ENCODE peak calls at places on chromosomes 1 and 21, in six cellular contexts. K is H9, V is IMR-90, U is neuronal stem cell, N is mesenchymal stem cell, A is mesendoderm. Y is an unnamed sample.

GRCh38 chr1:229204863-229205777 is 65.8 kb upstream of the RAB4A start:
- DNase-seq in K (no peak), V (peak), U (no peak), N (peak), A (no peak), Y (no peak)

GRCh38 chr1:156379420-156380165 is 10.6 kb downstream of the RHBG start:
- DNase-seq in K (no peak), V (peak), U (no peak), N (peak), A (peak), Y (no peak)

GRCh38 chr1:160436975-160437374 is 36.6 kb downstream of the VANGL2 start:
- DNase-seq in K (no peak), V (no peak), U (no peak), N (no peak), A (no peak), Y (no peak)

GRCh38 chr1:173925306-173926242 is 8.4 kb upstream of the SERPINC1 start:
- DNase-seq in K (no peak), V (no peak), U (no peak), N (no peak), A (no peak), Y (no peak)

GRCh38 chr1:157944666-157945280 is 48.7 kb upstream of the KIRREL1 start:
- DNase-seq in K (no peak), V (no peak), U (no peak), N (no peak), A (no peak), Y (no peak)

GRCh38 chr21:46422636-46423241 is 36.0 kb upstream of the DIP2A start:
- DNase-seq in K (no peak), V (no peak), U (no peak), N (no peak), A (no peak), Y (no peak)

GRCh38 chr1:172238969-172239368 is 181.5 kb upstream of the C1orf105 start:
- DNase-seq in K (no peak), V (no peak), U (no peak), N (no peak), A (no peak), Y (no peak)

GRCh38 chr1:75310067-75310466 is 175.9 kb downstream of the LHX8 start:
- DNase-seq in K (no peak), V (no peak), U (no peak), N (no peak), A (no peak), Y (no peak)

GRCh38 chr1:67582625-67583461 is 102.2 kb upstream of the GADD45A start:
- DNase-seq in K (no peak), V (peak), U (no peak), N (no peak), A (no peak), Y (no peak)

GRCh38 chr1:248856176-248856575 is 2.7 kb downstream of the ZNF692 start:
- DNase-seq in K (no peak), V (no peak), U (no peak), N (no peak), A (no peak), Y (no peak)

GRCh38 chr21:34703566-34703965 is 34.8 kb downstream of the CLIC6 start:
- DNase-seq in K (no peak), V (no peak), U (no peak), N (no peak), A (no peak), Y (peak)

GRCh38 chr1:34155851-34156250 is 9.2 kb downstream of the CSMD2 start:
- DNase-seq in K (no peak), V (no peak), U (no peak), N (no peak), A (peak), Y (peak)

GRCh38 chr1:12040457-12041051 is 21.3 kb downstream of the MIIP start:
- DNase-seq in K (no peak), V (peak), U (peak), N (peak), A (no peak), Y (no peak)

GRCh38 chr1:246295968-246296367 is 211.1 kb downstream of the SMYD3 start:
- DNase-seq in K (no peak), V (no peak), U (no peak), N (no peak), A (no peak), Y (no peak)

GRCh38 chr1:110921953-110922352 is 41.8 kb downstream of the LRIF1 start:
- DNase-seq in K (no peak), V (no peak), U (no peak), N (no peak), A (no peak), Y (no peak)

GRCh38 chr1:241997401-241997800 is 1.5 kb downstream of the MAP1LC3C start:
- DNase-seq in K (no peak), V (no peak), U (no peak), N (no peak), A (no peak), Y (no peak)

GRCh38 chr1:114015075-114015474 is 35.8 kb downstream of the OLFML3 start:
- DNase-seq in K (no peak), V (no peak), U (no peak), N (peak), A (no peak), Y (no peak)

GRCh38 chr1:231162300-231162969 is 577 bp downstream of the TRIM67 start:
- DNase-seq in K (peak), V (peak), U (peak), N (peak), A (peak), Y (peak)

GRCh38 chr1:95627244-95627643 is 393.2 kb downstream of the RWDD3 start:
- DNase-seq in K (no peak), V (no peak), U (no peak), N (no peak), A (peak), Y (no peak)

GRCh38 chr1:155015527-155016230 is 13.1 kb downstream of the ZBTB7B start:
- DNase-seq in K (no peak), V (no peak), U (no peak), N (no peak), A (no peak), Y (no peak)

GRCh38 chr1:226662704-226663326 is 76.3 kb downstream of the ITPKB start:
- DNase-seq in K (no peak), V (peak), U (no peak), N (peak), A (peak), Y (peak)

GRCh38 chr21:35924714-35925301 is 135.5 kb downstream of the SETD4 start:
- DNase-seq in K (no peak), V (peak), U (no peak), N (peak), A (no peak), Y (no peak)

GRCh38 chr1:225819346-225820192 is 9.6 kb downstream of the EPHX1 start:
- DNase-seq in K (no peak), V (no peak), U (no peak), N (no peak), A (no peak), Y (no peak)

GRCh38 chr1:25701030-25701785 is 84.6 kb downstream of the MAN1C1 start:
- DNase-seq in K (no peak), V (no peak), U (no peak), N (no peak), A (no peak), Y (no peak)

GRCh38 chr1:165408518-165408917 is 36.4 kb downstream of the RXRG start:
- DNase-seq in K (peak), V (peak), U (peak), N (peak), A (peak), Y (peak)

GRCh38 chr1:27504588-27505419 is 14.8 kb upstream of the WASF2 start:
- DNase-seq in K (peak), V (peak), U (no peak), N (peak), A (peak), Y (peak)

GRCh38 chr1:211375286-211375818 is 48.7 kb downstream of the TRAF5 start:
- DNase-seq in K (no peak), V (no peak), U (no peak), N (no peak), A (peak), Y (no peak)

GRCh38 chr1:16252912-16253311 is 15.9 kb upstream of the CPLANE2 start:
- DNase-seq in K (no peak), V (no peak), U (no peak), N (no peak), A (no peak), Y (no peak)

GRCh38 chr1:20366766-20367602 is 76.3 kb downstream of the VWA5B1 start:
- DNase-seq in K (peak), V (peak), U (no peak), N (peak), A (peak), Y (no peak)

GRCh38 chr1:187476671-187477070 is 647.9 kb downstream of the PLA2G4A start:
- DNase-seq in K (no peak), V (peak), U (no peak), N (peak), A (no peak), Y (no peak)

GRCh38 chr1:203797948-203798347 is 2.5 kb downstream of the ZBED6 start:
- DNase-seq in K (no peak), V (no peak), U (no peak), N (no peak), A (peak), Y (peak)

GRCh38 chr21:29237110-29238051 is 61.3 kb upstream of the BACH1 start:
- DNase-seq in K (no peak), V (no peak), U (peak), N (no peak), A (no peak), Y (peak)

GRCh38 chr1:228168563-228169270 is 3.1 kb downstream of the IBA57 start:
- DNase-seq in K (no peak), V (no peak), U (no peak), N (no peak), A (no peak), Y (no peak)

GRCh38 chr1:70779571-70779970 is 268.0 kb downstream of the PTGER3 start:
- DNase-seq in K (no peak), V (peak), U (no peak), N (no peak), A (no peak), Y (no peak)

GRCh38 chr1:16434501-16434900 is 2.7 kb downstream of the SPATA21 start:
- DNase-seq in K (no peak), V (peak), U (no peak), N (no peak), A (no peak), Y (no peak)

GRCh38 chr1:155256101-155256852 is 994 bp upstream of the ENTREP3 start:
- DNase-seq in K (no peak), V (no peak), U (no peak), N (no peak), A (no peak), Y (no peak)

GRCh38 chr1:243487649-243488227 is 231.9 kb downstream of the SDCCAG8 start:
- DNase-seq in K (peak), V (no peak), U (no peak), N (no peak), A (no peak), Y (peak)

GRCh38 chr1:47852006-47852686 is 145.0 kb downstream of the TRABD2B start:
- DNase-seq in K (no peak), V (no peak), U (no peak), N (no peak), A (no peak), Y (no peak)

GRCh38 chr1:62321438-62321837 is 2.2 kb upstream of the KANK4 start:
- DNase-seq in K (no peak), V (peak), U (no peak), N (peak), A (peak), Y (peak)

GRCh38 chr1:93447481-93448291 is at the start of gene FNBP1L:
- DNase-seq in K (peak), V (peak), U (peak), N (peak), A (peak), Y (peak)
- H3K23ac ChIP-seq in K (no peak), V (peak), U (peak), N (peak), A (no peak), Y (no peak)

DNA sequence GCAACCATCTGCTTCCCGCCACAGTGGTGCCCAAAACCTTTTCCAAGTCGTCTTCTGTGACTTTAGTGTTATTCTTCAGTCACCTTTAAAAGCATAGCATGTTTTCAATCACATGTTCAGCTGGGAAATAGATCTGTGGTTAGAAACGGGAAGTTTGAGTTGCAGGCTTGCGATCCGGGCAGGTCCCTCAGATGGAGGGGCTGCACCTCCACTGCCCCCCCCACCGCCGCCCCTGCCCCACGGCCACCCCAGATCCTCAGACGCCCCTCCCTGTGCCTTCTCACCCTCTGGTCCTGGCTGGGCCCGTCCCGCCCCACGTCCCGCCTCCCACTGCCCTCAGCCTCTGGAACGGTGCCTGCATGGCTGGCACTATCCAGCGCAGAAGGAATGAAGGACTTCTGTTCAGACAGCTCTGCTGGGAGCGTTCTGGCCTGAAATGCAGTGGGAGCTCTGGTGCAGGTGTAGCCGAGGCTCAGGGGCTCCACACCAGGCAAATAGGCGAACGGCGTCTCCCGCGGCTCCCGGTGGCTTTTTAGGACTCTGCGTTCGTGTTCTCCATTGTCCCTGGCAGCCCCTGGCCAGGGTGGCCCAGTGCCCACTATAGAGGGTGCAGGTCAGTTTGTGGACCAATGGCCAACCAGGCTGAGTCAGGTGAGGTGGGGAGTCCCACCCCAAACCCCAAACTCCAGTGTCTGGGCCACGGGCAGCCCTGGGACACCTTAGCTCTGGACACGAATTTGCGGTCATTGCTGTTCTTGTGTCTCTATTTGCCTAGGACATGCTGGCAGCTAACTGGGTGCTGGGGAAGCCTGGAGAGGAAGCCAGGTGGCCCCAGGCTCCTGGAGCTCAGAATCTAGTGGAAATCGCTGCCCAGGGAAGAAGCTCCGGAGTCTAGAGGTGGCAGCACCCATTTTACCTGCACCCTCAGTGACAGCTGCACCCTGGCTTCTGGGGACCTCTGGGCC is 67.1 kb downstream of the FAAP20 start:
- DNase-seq in K (no peak), V (no peak), U (no peak), N (no peak), A (no peak), Y (no peak)
- H3K23ac ChIP-seq in K (no peak), V (no peak), U (peak), N (no peak), A (no peak), Y (no peak)

DNA sequence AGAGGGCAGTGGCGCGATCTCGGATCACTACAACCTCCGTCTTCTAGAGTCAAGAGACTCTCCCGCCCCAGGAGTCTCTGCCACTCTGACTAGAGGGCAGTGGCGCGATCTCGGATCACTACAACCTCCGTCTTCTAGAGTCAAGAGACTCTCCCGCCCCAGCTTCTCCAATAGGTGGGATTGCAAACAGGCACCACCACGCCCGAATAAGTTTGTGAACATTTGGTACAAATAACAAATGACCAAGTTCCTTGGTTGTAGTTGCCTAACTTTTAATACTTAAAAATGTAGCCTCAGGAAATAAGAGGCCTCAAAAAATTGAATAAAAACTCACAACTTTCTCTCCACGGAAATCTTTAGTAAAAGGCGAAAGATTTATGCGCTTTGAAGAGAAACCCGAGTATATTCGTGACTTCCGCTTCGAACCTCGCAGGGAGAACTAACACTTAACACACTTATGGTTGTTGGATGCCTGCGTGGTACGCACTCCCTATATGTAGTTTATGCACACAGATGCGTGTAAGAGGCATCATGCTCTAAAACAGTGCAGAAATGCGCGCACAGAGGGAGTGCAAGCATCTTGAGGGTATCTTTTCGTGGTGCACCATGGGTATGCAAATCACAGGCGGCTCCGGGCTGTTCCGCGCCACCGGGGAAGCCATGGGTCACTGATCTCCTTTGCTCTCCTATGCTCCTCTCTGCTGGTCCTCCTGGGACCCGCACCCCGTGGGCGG is 11.4 kb downstream of the BTBD19 start:
- DNase-seq in K (peak), V (peak), U (peak), N (peak), A (peak), Y (peak)
- H3K23ac ChIP-seq in K (peak), V (peak), U (peak), N (no peak), A (no peak), Y (peak)

GRCh38 chr1:182625716-182626504 is 21.7 kb upstream of the RGS16 start:
- DNase-seq in K (no peak), V (no peak), U (no peak), N (no peak), A (peak), Y (peak)

GRCh38 chr1:182626527-182626926 is 22.3 kb upstream of the RGS16 start:
- DNase-seq in K (no peak), V (no peak), U (no peak), N (no peak), A (no peak), Y (no peak)

GRCh38 chr1:182622795-182623528 is 18.8 kb upstream of the RGS16 start:
- DNase-seq in K (no peak), V (no peak), U (no peak), N (no peak), A (no peak), Y (no peak)

GRCh38 chr1:182620924-182621585 is 16.9 kb upstream of the RGS16 start:
- DNase-seq in K (no peak), V (no peak), U (no peak), N (no peak), A (no peak), Y (no peak)

GRCh38 chr1:182624582-182624981 is 20.4 kb upstream of the RGS16 start:
- DNase-seq in K (no peak), V (no peak), U (no peak), N (no peak), A (no peak), Y (no peak)
- H3K23ac ChIP-seq in K (no peak), V (no peak), U (no peak), N (no peak), A (no peak), Y (no peak)